ENCODE peak calls at places on chromosome 14, in ten cellular contexts. P is WTC11, T is IMR-90, X is AG04450, W is left ventricle myocardium inferior, S is endothelial cell, Q is neural crest cell, A is fibroblast of lung, B is AG10803, Z is foreskin fibroblast. N is an unnamed sample.

GRCh38 chr14:79161576-79161975 is 991.4 kb downstream of the NRXN3 start:
- DNase-seq in P (peak), T (peak), X (peak), W (no peak), S (peak), Q (peak), A (peak), B (peak), Z (peak), N (no peak)

GRCh38 chr14:89720741-89721315 is 233.7 kb downstream of the EFCAB11 start:
- DNase-seq in P (no peak), T (no peak), X (no peak), W (peak), S (no peak), Q (no peak), A (no peak), B (no peak), Z (no peak), N (no peak)

GRCh38 chr14:100160534-100160916 is 1.1 kb upstream of the DEGS2 start:
- DNase-seq in P (no peak), T (no peak), X (no peak), W (no peak), S (no peak), Q (no peak), A (no peak), B (no peak), Z (no peak), N (no peak)

GRCh38 chr14:58659846-58660245 is 22.1 kb downstream of the DACT1 start:
- DNase-seq in P (no peak), T (no peak), X (no peak), W (peak), S (no peak), Q (no peak), A (no peak), B (no peak), Z (no peak), N (no peak)

GRCh38 chr14:65186951-65187350 is 84.6 kb upstream of the MAX start:
- DNase-seq in P (no peak), T (no peak), X (no peak), W (no peak), S (no peak), Q (no peak), A (no peak), B (no peak), Z (no peak), N (no peak)

GRCh38 chr14:91349481-91350074 is 68.0 kb downstream of the CCDC88C start:
- DNase-seq in P (no peak), T (no peak), X (no peak), W (no peak), S (no peak), Q (no peak), A (no peak), B (no peak), Z (no peak), N (no peak)

GRCh38 chr14:100855256-100855930 is 29.5 kb downstream of the MEG3 start:
- DNase-seq in P (no peak), T (no peak), X (no peak), W (no peak), S (no peak), Q (no peak), A (no peak), B (no peak), Z (no peak), N (no peak)

GRCh38 chr14:24184104-24184970 is 4.3 kb downstream of the IPO4 start:
- DNase-seq in P (no peak), T (no peak), X (no peak), W (no peak), S (no peak), Q (no peak), A (no peak), B (no peak), Z (no peak), N (no peak)

GRCh38 chr14:92340071-92340470 is 17.1 kb downstream of the SLC24A4 start:
- DNase-seq in P (no peak), T (no peak), X (no peak), W (no peak), S (no peak), Q (no peak), A (no peak), B (no peak), Z (no peak), N (no peak)

GRCh38 chr14:36835145-36835544 is 173.5 kb downstream of the PAX9 start:
- DNase-seq in P (no peak), T (no peak), X (no peak), W (no peak), S (no peak), Q (no peak), A (no peak), B (no peak), Z (no peak), N (no peak)

GRCh38 chr14:89723930-89724915 is 230.3 kb downstream of the EFCAB11 start:
- DNase-seq in P (no peak), T (no peak), X (no peak), W (no peak), S (no peak), Q (no peak), A (no peak), B (peak), Z (peak), N (no peak)

GRCh38 chr14:62002636-62003035 is 240.4 kb downstream of the SNAPC1 start:
- DNase-seq in P (no peak), T (peak), X (no peak), W (no peak), S (no peak), Q (no peak), A (no peak), B (no peak), Z (peak), N (no peak)

GRCh38 chr14:64235652-64236640 is 58.2 kb downstream of the ESR2 start:
- DNase-seq in P (no peak), T (no peak), X (no peak), W (no peak), S (no peak), Q (no peak), A (no peak), B (no peak), Z (no peak), N (no peak)

GRCh38 chr14:80264698-80265097 is 53.4 kb upstream of the DIO2 start:
- DNase-seq in P (no peak), T (no peak), X (no peak), W (no peak), S (no peak), Q (no peak), A (no peak), B (no peak), Z (no peak), N (no peak)

GRCh38 chr14:101225116-101225728 is 321.7 kb upstream of the RTL1 start:
- DNase-seq in P (no peak), T (no peak), X (no peak), W (no peak), S (no peak), Q (no peak), A (no peak), B (no peak), Z (no peak), N (no peak)

GRCh38 chr14:104981699-104982541 is 3.7 kb upstream of the CLBA1 start:
- DNase-seq in P (peak), T (no peak), X (no peak), W (no peak), S (no peak), Q (no peak), A (no peak), B (no peak), Z (no peak), N (no peak)

GRCh38 chr14:34931206-34931605 is 51.6 kb upstream of the SRP54 start:
- DNase-seq in P (no peak), T (peak), X (no peak), W (no peak), S (no peak), Q (no peak), A (no peak), B (no peak), Z (peak), N (no peak)

GRCh38 chr14:20350280-20350679 is 6.8 kb downstream of the PARP2 start:
- DNase-seq in P (no peak), T (peak), X (no peak), W (no peak), S (no peak), Q (no peak), A (no peak), B (no peak), Z (peak), N (no peak)

GRCh38 chr14:69041783-69042182 is 62.7 kb upstream of the ACTN1 start:
- DNase-seq in P (no peak), T (no peak), X (no peak), W (no peak), S (no peak), Q (no peak), A (no peak), B (no peak), Z (no peak), N (no peak)

GRCh38 chr14:90281261-90281660 is 24.9 kb downstream of the PSMC1 start:
- DNase-seq in P (no peak), T (peak), X (peak), W (no peak), S (no peak), Q (no peak), A (peak), B (peak), Z (peak), N (no peak)

GRCh38 chr14:48693793-48694192 is 892.4 kb downstream of the RPS29 start:
- DNase-seq in P (no peak), T (no peak), X (no peak), W (no peak), S (no peak), Q (no peak), A (no peak), B (no peak), Z (no peak), N (no peak)

GRCh38 chr14:99581960-99582359 is 22.0 kb downstream of the CCDC85C start:
- DNase-seq in P (no peak), T (no peak), X (no peak), W (no peak), S (no peak), Q (no peak), A (no peak), B (no peak), Z (no peak), N (no peak)

GRCh38 chr14:52458721-52459085 is 93.6 kb downstream of the TXNDC16 start:
- DNase-seq in P (no peak), T (peak), X (no peak), W (no peak), S (no peak), Q (no peak), A (peak), B (no peak), Z (peak), N (no peak)

GRCh38 chr14:75934998-75935628 is 46.7 kb downstream of the TGFB3 start:
- DNase-seq in P (no peak), T (no peak), X (no peak), W (no peak), S (no peak), Q (no peak), A (no peak), B (no peak), Z (no peak), N (no peak)

GRCh38 chr14:104968153-104968527 is 10.0 kb downstream of the AHNAK2 start:
- DNase-seq in P (peak), T (peak), X (no peak), W (peak), S (peak), Q (no peak), A (peak), B (peak), Z (peak), N (no peak)

GRCh38 chr14:55446833-55447232 is 6.4 kb upstream of the TBPL2 start:
- DNase-seq in P (no peak), T (peak), X (peak), W (no peak), S (no peak), Q (no peak), A (peak), B (peak), Z (peak), N (no peak)

GRCh38 chr14:72902802-72903530 is 9.1 kb upstream of the DPF3 start:
- DNase-seq in P (no peak), T (no peak), X (no peak), W (no peak), S (no peak), Q (no peak), A (peak), B (no peak), Z (peak), N (no peak)

GRCh38 chr14:34301107-34301734 is 160.8 kb downstream of the SPTSSA start:
- DNase-seq in P (no peak), T (peak), X (no peak), W (no peak), S (peak), Q (peak), A (peak), B (peak), Z (peak), N (no peak)

GRCh38 chr14:83485591-83485990 is 1951.9 kb upstream of the SEL1L start:
- DNase-seq in P (no peak), T (peak), X (no peak), W (no peak), S (no peak), Q (no peak), A (no peak), B (no peak), Z (peak), N (no peak)

GRCh38 chr14:92942576-92942975 is 19.6 kb downstream of the CHGA start:
- DNase-seq in P (no peak), T (no peak), X (no peak), W (no peak), S (no peak), Q (no peak), A (no peak), B (no peak), Z (no peak), N (no peak)

GRCh38 chr14:86673523-86673969 is 1143.6 kb downstream of the FLRT2 start:
- DNase-seq in P (no peak), T (peak), X (no peak), W (no peak), S (no peak), Q (no peak), A (no peak), B (no peak), Z (no peak), N (no peak)

GRCh38 chr14:98489115-98489514 is 782.9 kb downstream of the BCL11B start:
- DNase-seq in P (no peak), T (no peak), X (no peak), W (no peak), S (no peak), Q (no peak), A (no peak), B (no peak), Z (no peak), N (no peak)

GRCh38 chr14:22420598-22421186 is 168.3 kb downstream of the DAD1 start:
- DNase-seq in P (no peak), T (no peak), X (no peak), W (no peak), S (no peak), Q (no peak), A (peak), B (no peak), Z (no peak), N (no peak)

GRCh38 chr14:28294834-28295440 is 471.6 kb upstream of the FOXG1 start:
- DNase-seq in P (no peak), T (no peak), X (no peak), W (no peak), S (peak), Q (no peak), A (peak), B (no peak), Z (peak), N (no peak)
- TF ChIP-seq CTCF in P (no peak), T (no peak), X (no peak), W (no peak), S (peak), Q (peak), A (no peak), B (no peak), Z (no peak), N (peak)

GRCh38 chr14:77593501-77593911 is 22.9 kb downstream of the SPTLC2 start:
- DNase-seq in P (no peak), T (peak), X (no peak), W (no peak), S (no peak), Q (no peak), A (no peak), B (peak), Z (peak), N (no peak)
- TF ChIP-seq CTCF in P (no peak), T (no peak), X (no peak), W (no peak), S (no peak), Q (no peak), A (no peak), B (no peak), Z (no peak), N (no peak)

DNA sequence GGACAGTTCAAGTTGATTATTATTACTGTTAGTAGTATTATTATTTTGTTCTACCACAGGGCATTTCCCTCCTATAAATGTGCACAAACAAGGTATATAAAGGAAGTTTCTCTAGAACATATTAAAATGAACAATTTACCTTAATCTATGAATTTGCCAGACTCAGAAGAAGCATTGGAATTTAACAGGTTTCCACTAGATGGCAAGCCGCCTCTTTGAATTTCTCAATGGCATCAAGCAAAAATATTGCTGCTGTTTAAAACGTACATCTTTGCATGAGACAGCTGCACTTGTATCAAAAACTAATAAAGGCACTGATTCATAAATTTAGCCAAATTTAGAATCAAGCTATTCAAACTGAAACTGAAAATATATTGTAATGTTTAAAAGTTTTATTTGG is 34.6 kb upstream of the MIS18BP1 start:
- DNase-seq in P (no peak), T (no peak), X (no peak), W (no peak), S (no peak), Q (no peak), A (no peak), B (no peak), Z (no peak), N (no peak)
- TF ChIP-seq CTCF in P (no peak), T (no peak), X (no peak), W (peak), S (no peak), Q (no peak), A (no peak), B (no peak), Z (no peak), N (peak)

GRCh38 chr14:67331368-67332125 is 28.1 kb downstream of the ATP6V1D start:
- DNase-seq in P (no peak), T (peak), X (no peak), W (no peak), S (no peak), Q (no peak), A (no peak), B (peak), Z (peak), N (no peak)

GRCh38 chr14:67332468-67332867 is 27.1 kb downstream of the ATP6V1D start:
- DNase-seq in P (no peak), T (peak), X (no peak), W (no peak), S (no peak), Q (no peak), A (no peak), B (no peak), Z (peak), N (no peak)

GRCh38 chr14:67335781-67336180 is 23.8 kb downstream of the ATP6V1D start:
- DNase-seq in P (no peak), T (peak), X (no peak), W (no peak), S (peak), Q (peak), A (peak), B (no peak), Z (peak), N (no peak)
- TF ChIP-seq CTCF in P (peak), T (peak), X (peak), W (peak), S (peak), Q (peak), A (peak), B (peak), Z (peak), N (peak)

GRCh38 chr14:74574706-74575105 is 37.3 kb downstream of the LTBP2 start:
- DNase-seq in P (no peak), T (peak), X (no peak), W (no peak), S (no peak), Q (no peak), A (no peak), B (no peak), Z (peak), N (no peak)

GRCh38 chr14:74572829-74573360 is 39.1 kb downstream of the LTBP2 start:
- DNase-seq in P (no peak), T (peak), X (no peak), W (no peak), S (no peak), Q (no peak), A (peak), B (no peak), Z (peak), N (no peak)

GRCh38 chr14:74575507-74575906 is 36.5 kb downstream of the LTBP2 start:
- DNase-seq in P (no peak), T (no peak), X (no peak), W (no peak), S (no peak), Q (no peak), A (no peak), B (no peak), Z (no peak), N (no peak)

GRCh38 chr14:74573421-74574091 is 38.5 kb downstream of the LTBP2 start:
- DNase-seq in P (peak), T (no peak), X (no peak), W (no peak), S (no peak), Q (no peak), A (no peak), B (no peak), Z (no peak), N (no peak)

DNA sequence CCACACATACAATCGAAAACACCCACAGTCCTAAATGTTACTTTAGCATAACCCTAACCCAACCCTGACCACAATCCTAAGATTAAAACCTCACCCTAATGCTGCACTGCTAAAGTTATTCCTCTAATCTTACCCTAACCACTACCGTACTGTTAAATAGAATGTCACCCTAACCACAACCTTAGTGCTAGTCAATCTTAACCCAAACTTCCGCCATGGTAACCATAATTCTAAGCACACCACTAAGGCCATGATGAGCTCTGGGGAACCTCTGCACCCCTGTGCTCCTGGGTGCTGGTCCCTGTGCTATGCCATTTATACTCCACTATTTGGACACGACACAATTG is 38.0 kb downstream of the LTBP2 start:
- DNase-seq in P (no peak), T (no peak), X (no peak), W (no peak), S (no peak), Q (no peak), A (no peak), B (no peak), Z (no peak), N (no peak)
- TF ChIP-seq CTCF in P (no peak), T (no peak), X (no peak), W (no peak), S (no peak), Q (no peak), A (no peak), B (no peak), Z (no peak), N (no peak)

N was measured in type B pancreatic cell.